ENCODE peak calls at places on chromosomes 3 and 15, in five cellular contexts. J is DND-41, R is retinal pigment epithelial cell, N is HFF-Myc, H is tibial nerve. U is an unnamed sample.

GRCh38 chr15:31254431-31255175 is 72.0 kb upstream of the KLF13 start:
- DNase-seq in R (no peak), N (peak; percentile 56), H (peak; percentile 67), J (no peak), U (peak; percentile 25)

GRCh38 chr3:65908588-65908987 is 130.1 kb downstream of the MAGI1 start:
- DNase-seq in H (no peak), R (no peak), N (no peak), J (no peak), U (no peak)

GRCh38 chr3:188037116-188037718 is 116.7 kb upstream of the LPP start:
- DNase-seq in R (no peak), H (no peak), N (no peak), J (no peak), U (peak; percentile 19)

GRCh38 chr3:87006844-87007439 is 16.0 kb upstream of the VGLL3 start:
- DNase-seq in J (no peak), H (no peak), N (no peak), R (no peak), U (no peak)

GRCh38 chr3:21962456-21962855 is 211.4 kb upstream of the ZNF385D start:
- DNase-seq in J (no peak), H (no peak), R (no peak), N (no peak), U (peak; percentile 53)

GRCh38 chr3:72903004-72903403 is 15.2 kb downstream of the GXYLT2 start:
- DNase-seq in N (no peak), H (no peak), R (peak; percentile 63), J (no peak), U (peak; percentile 91)

GRCh38 chr3:125143982-125144652 is 68.4 kb downstream of the SLC12A8 start:
- DNase-seq in H (no peak), J (no peak), R (no peak), N (no peak), U (peak; percentile 77)

GRCh38 chr15:28885630-28886430 is at the start of gene APBA2:
- DNase-seq in R (no peak), H (no peak), J (no peak), N (no peak), U (peak; percentile 20)

GRCh38 chr3:46935168-46935858 is 41.2 kb downstream of the CCDC12 start:
- DNase-seq in R (peak; percentile 97), N (peak; percentile 85), H (no peak), J (no peak), U (peak; percentile 95)

GRCh38 chr3:84836961-84837360 is 121.8 kb upstream of the CADM2 start:
- DNase-seq in N (no peak), J (no peak), R (peak; percentile 2), H (no peak), U (no peak)

GRCh38 chr3:76367281-76367680 is 581.9 kb upstream of the ZNF717 start:
- DNase-seq in H (no peak), J (no peak), R (no peak), N (no peak), U (peak; percentile 36)

GRCh38 chr3:38374221-38374620 is 27.6 kb downstream of the XYLB start:
- DNase-seq in J (peak; percentile 58), H (no peak), N (no peak), R (no peak), U (no peak)

GRCh38 chr3:47961815-47962606 is 54.2 kb downstream of the MAP4 start:
- DNase-seq in N (peak; percentile 74), R (no peak), J (peak; percentile 18), H (no peak), U (peak; percentile 12)

GRCh38 chr3:162437480-162437879 is 940.9 kb downstream of the OTOL1 start:
- DNase-seq in J (peak; percentile 26), N (no peak), R (no peak), H (no peak), U (peak; percentile 86)

GRCh38 chr3:100637197-100637631 is 27.8 kb downstream of the ADGRG7 start:
- DNase-seq in J (no peak), H (no peak), N (no peak), R (no peak), U (no peak)

GRCh38 chr3:149554826-149555225 is 80.3 kb downstream of the TM4SF4 start:
- DNase-seq in N (peak; percentile 97), J (no peak), H (no peak), R (no peak), U (peak; percentile 89)

GRCh38 chr3:8443829-8444791 is 57.5 kb upstream of the LMCD1 start:
- DNase-seq in R (peak; percentile 95), H (peak; percentile 47), N (peak; percentile 88), J (no peak), U (peak; percentile 99)

GRCh38 chr3:66110840-66111239 is 72.1 kb upstream of the MAGI1 start:
- DNase-seq in N (no peak), H (no peak), R (no peak), J (no peak), U (no peak)

GRCh38 chr15:48176957-48177356 is 1.1 kb downstream of the MYEF2 start:
- DNase-seq in N (no peak), H (no peak), R (no peak), J (no peak), U (no peak)

GRCh38 chr15:48176097-48176496 is 2.0 kb downstream of the MYEF2 start:
- DNase-seq in N (peak; percentile 2), H (no peak), R (no peak), J (no peak), U (peak; percentile 38)

GRCh38 chr15:48178612-48178931 is 477 bp upstream of the MYEF2 start:
- DNase-seq in N (no peak), H (no peak), J (no peak), R (no peak), U (no peak)

GRCh38 chr15:48177875-48178611 is at the start of gene MYEF2:
- DNase-seq in H (peak; percentile 36), R (peak; percentile 46), N (peak; percentile 19), J (peak; percentile 68), U (peak; percentile 46)

DNA sequence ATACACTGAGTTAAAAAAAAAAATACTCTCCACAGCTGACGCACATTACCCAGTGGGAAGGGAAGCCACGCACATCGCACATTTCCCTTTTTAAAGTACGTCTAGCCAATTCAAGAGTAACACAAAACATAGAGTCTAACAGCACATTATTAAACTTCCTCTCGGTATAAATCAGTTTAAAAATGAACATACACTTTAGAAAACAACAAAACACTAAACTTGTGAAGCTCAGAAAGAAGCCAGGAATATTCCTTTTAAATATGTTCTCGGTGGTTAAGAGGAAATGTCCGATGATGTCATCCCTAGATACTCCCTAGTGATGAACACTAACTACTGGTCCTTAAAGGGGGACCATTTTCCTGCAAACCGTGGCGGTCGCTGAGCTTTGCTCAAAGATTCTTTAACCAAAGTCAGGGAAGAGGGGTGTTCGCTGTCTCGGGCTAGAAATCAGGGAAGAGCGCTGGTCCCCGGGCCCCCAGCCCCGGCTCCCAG is 666 bp downstream of the MYEF2 start:
- DNase-seq in H (no peak), R (peak; percentile 18), N (peak; percentile 16), J (no peak), U (peak; percentile 64)
- H3K4me3 ChIP-seq in H (peak overlapping the region; percentile 68), R (peak overlapping the region; percentile 71), N (peak overlapping the region; percentile 57), J (peak overlapping the region; percentile 23), U (peak overlapping the region; percentile 71)

GRCh38 chr3:183906234-183906921 is 21.7 kb upstream of the PARL start:
- DNase-seq in R (no peak), J (no peak), N (no peak), H (no peak), U (no peak)
- H3K4me3 ChIP-seq in R (no peak overlapping the region), J (no peak overlapping the region), N (no peak overlapping the region), H (no peak overlapping the region), U (no peak overlapping the region)

GRCh38 chr3:156290917-156291268 is 170.5 kb downstream of the KCNAB1 start:
- DNase-seq in N (no peak), R (no peak), H (no peak), J (no peak), U (no peak)
- H3K4me3 ChIP-seq in N (peak overlapping the region; percentile 37), R (peak overlapping the region; percentile 43), H (no peak overlapping the region), J (no peak overlapping the region), U (peak overlapping the region; percentile 58)

GRCh38 chr15:86064326-86064725 is 15.3 kb upstream of the AGBL1 start:
- DNase-seq in R (no peak), N (no peak), J (no peak), H (no peak), U (no peak)

GRCh38 chr15:86063328-86064180 is 16.1 kb upstream of the AGBL1 start:
- DNase-seq in J (no peak), H (no peak), N (no peak), R (no peak), U (no peak)

GRCh38 chr15:86061581-86061980 is 18.1 kb upstream of the AGBL1 start:
- DNase-seq in J (no peak), N (no peak), H (no peak), R (no peak), U (no peak)

GRCh38 chr15:86062646-86063193 is 17.0 kb upstream of the AGBL1 start:
- DNase-seq in H (no peak), R (no peak), N (no peak), J (peak; percentile 50), U (no peak)

DNA sequence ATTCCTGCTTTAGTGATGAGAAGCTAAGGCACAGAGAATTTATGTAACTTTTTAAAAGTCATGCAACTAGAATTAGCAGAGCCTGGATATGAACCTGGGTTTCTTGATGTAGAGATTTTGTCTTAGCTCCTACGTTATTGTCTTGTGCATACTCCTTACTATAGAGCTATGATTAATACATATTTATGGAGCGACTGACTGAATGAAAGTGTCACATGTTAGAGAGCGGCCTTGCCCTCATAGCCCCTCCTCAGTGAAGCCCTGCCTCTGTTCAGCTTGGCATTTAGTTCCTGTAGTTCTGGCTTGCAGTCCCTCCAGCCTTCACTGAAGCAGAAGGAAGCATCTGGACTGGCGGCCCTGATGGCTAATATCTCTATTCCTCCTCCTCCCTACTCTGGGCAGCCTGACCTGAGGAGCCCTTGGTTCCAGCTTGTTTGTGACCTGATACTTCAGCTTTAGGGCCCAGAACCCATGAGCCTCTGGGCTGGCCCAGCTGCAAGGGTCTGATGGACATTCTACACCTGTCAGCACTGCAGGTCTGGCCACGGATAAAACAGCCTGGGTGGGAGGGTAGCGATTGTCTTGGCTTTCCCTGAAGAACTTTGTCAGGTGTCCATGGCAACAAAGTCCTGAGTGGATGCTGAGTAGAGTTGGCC is 13.4 kb upstream of the AGBL1 start:
- DNase-seq in N (no peak), H (no peak), J (no peak), R (no peak), U (no peak)
- H3K4me3 ChIP-seq in N (no peak overlapping the region), H (no peak overlapping the region), J (no peak overlapping the region), R (no peak overlapping the region), U (no peak overlapping the region)

GRCh38 chr3:32193101-32193500 is 45.4 kb upstream of the CMTM8 start:
- DNase-seq in J (no peak), R (no peak), N (no peak), H (no peak), U (no peak)
- H3K4me3 ChIP-seq in J (no peak overlapping the region), R (no peak overlapping the region), N (no peak overlapping the region), H (no peak overlapping the region), U (no peak overlapping the region)

DNA sequence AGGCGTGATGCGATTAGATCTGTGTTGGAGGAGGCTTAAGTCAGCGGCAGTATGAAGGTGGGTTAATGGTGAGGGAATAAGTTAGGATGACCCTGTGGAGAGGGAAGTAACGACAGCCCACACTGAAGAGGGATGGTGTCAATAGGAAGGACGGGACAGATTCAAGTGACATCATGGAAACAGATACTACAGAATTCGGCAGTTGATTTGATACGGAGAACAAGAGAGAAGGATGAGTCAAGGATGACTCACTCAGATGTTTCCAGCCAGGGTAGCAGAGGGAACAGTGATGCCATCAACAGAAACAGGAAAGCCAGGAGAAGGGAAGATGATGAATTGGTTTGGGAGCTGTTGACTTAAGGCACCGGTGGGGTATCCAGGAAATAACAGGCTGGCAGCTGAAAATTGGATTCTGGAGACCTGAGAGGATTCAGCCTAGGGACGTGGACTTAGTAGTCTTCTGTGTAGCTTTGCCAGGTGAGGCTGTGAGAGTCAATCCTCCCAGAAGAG is 38.0 kb downstream of the SHC4 start:
- DNase-seq in J (no peak), H (no peak), R (no peak), N (peak; percentile 88), U (peak; percentile 93)
- H3K4me3 ChIP-seq in J (no peak overlapping the region), H (no peak overlapping the region), R (no peak overlapping the region), N (no peak overlapping the region), U (no peak overlapping the region)

U was measured in astrocyte.